ENCODE peak calls at places on chromosomes 7 and 10, in five cellular contexts. I, R, P, V and M are unnamed samples.

GRCh38 chr10:4477664-4478063 is 348.3 kb upstream of the AKR1E2 start:
- DNase-seq in I (no peak), R (no peak), P (no peak), V (no peak), M (no peak)

GRCh38 chr7:22569586-22570321 is 69.8 kb upstream of the STEAP1B start:
- DNase-seq in I (peak), R (peak), P (peak), V (peak), M (no peak)

GRCh38 chr10:75097666-75098285 is 13.7 kb upstream of the SAMD8 start:
- DNase-seq in I (peak), R (peak), P (peak), V (peak), M (peak)

GRCh38 chr7:111126987-111127386 is 36.1 kb downstream of the LRRN3 start:
- DNase-seq in I (peak), R (peak), P (peak), V (peak), M (peak)

GRCh38 chr10:43218206-43218950 is 48.5 kb downstream of the RASGEF1A start:
- DNase-seq in I (no peak), R (peak), P (no peak), V (no peak), M (no peak)

GRCh38 chr10:122445469-122445868 is 9.0 kb upstream of the ARMS2 start:
- DNase-seq in I (peak), R (no peak), P (peak), V (no peak), M (no peak)

GRCh38 chr10:86967481-86967941 is 771 bp upstream of the ADIRF start:
- DNase-seq in I (no peak), R (no peak), P (no peak), V (no peak), M (no peak)

GRCh38 chr10:59607971-59608370 is 101.7 kb downstream of the SLC16A9 start:
- DNase-seq in I (no peak), R (no peak), P (no peak), V (no peak), M (no peak)

GRCh38 chr7:108073305-108074070 is 56.7 kb downstream of the LAMB4 start:
- DNase-seq in I (no peak), R (no peak), P (no peak), V (peak), M (no peak)

GRCh38 chr7:63039882-63040281 is 958.8 kb upstream of the ZNF722 start:
- DNase-seq in I (no peak), R (no peak), P (no peak), V (no peak), M (no peak)

GRCh38 chr10:100996678-100997363 is 2.8 kb upstream of the LZTS2 start:
- DNase-seq in I (no peak), R (no peak), P (no peak), V (no peak), M (no peak)

GRCh38 chr10:101536800-101537199 is 51.3 kb downstream of the POLL start:
- DNase-seq in I (peak), R (peak), P (peak), V (peak), M (peak)

GRCh38 chr7:82441916-82442478 is 1.6 kb downstream of the CACNA2D1 start:
- DNase-seq in I (peak), R (peak), P (peak), V (peak), M (peak)

GRCh38 chr7:82444220-82445049 is 858 bp upstream of the CACNA2D1 start:
- DNase-seq in I (no peak), R (no peak), P (no peak), V (no peak), M (no peak)

GRCh38 chr7:150340875-150341262 is 560 bp downstream of the RARRES2 start:
- DNase-seq in I (no peak), R (no peak), P (no peak), V (no peak), M (no peak)

GRCh38 chr7:150340024-150340749 is 1.2 kb downstream of the RARRES2 start:
- DNase-seq in I (peak), R (peak), P (peak), V (peak), M (peak)

GRCh38 chr7:150343225-150343624 is 1.8 kb upstream of the RARRES2 start:
- DNase-seq in I (no peak), R (no peak), P (no peak), V (no peak), M (no peak)

GRCh38 chr7:150342119-150342405 is 633 bp upstream of the RARRES2 start:
- DNase-seq in I (no peak), R (no peak), P (no peak), V (no peak), M (no peak)

GRCh38 chr7:150341263-150342118 is at the start of gene RARRES2:
- DNase-seq in I (no peak), R (peak), P (peak), V (peak), M (peak)
- H3K4me3 ChIP-seq in I (peak), R (peak), P (peak), V (peak), M (peak)

GRCh38 chr7:50978633-50979215 is 196.0 kb upstream of the GRB10 start:
- DNase-seq in I (no peak), R (peak), P (peak), V (peak), M (peak)
- TF ChIP-seq CTCF in I (no peak), R (peak), P (peak), V (peak), M (peak)

DNA sequence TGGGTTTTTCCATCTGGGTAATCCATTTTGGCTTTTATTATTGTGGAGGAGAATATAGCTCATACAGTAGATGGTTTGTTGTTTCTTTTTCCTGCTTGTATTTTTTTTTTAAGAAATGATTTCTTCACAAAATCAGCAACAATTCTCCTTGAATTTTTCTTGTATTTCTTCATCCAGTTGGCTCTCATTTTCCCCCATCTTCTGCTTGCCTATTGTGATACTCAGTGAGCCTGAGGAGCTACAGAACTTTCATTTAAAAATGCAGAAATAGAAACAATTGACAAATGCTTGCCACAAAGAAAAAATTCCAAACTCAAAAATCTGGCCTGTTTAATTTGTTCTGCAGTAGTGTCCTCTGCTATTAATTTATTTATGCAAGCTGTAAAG is 90.4 kb upstream of the OIT3 start:
- DNase-seq in I (peak), R (peak), P (no peak), V (no peak), M (peak)
- H3K4me3 ChIP-seq in I (peak), R (peak), P (peak), V (no peak), M (peak)

GRCh38 chr7:156778201-156778600 is 114.8 kb downstream of the LMBR1 start:
- DNase-seq in I (no peak), R (no peak), P (peak), V (no peak), M (peak)
- TF ChIP-seq CTCF in I (peak), R (peak), P (peak), V (peak), M (peak)